ENCODE peak calls at places on chromosomes 16 and 17, in four cellular contexts. C is heart left ventricle, T is Caco-2, U is adrenal gland. R is an unnamed sample.

GRCh38 chr17:10041287-10041612 is 136.2 kb upstream of the RCVRN start:
- DNase-seq in T (peak; percentile 29), U (peak; percentile 52), C (no peak), R (no peak)

GRCh38 chr17:62140836-62141235 is 75.8 kb upstream of the MED13 start:
- DNase-seq in C (no peak), T (no peak), U (peak; percentile 96), R (no peak)

GRCh38 chr17:66602659-66603363 is 232.1 kb upstream of the CACNG5 start:
- DNase-seq in U (no peak), T (peak; percentile 14), C (no peak), R (peak; percentile 53)

GRCh38 chr17:58913552-58913951 is 157.9 kb downstream of the PPM1E start:
- DNase-seq in U (no peak), C (no peak), T (no peak), R (no peak)

GRCh38 chr16:12215302-12216105 is 239.0 kb downstream of the SNX29 start:
- DNase-seq in T (no peak), U (no peak), C (no peak), R (no peak)

GRCh38 chr16:31181102-31181830 is 1.3 kb downstream of the FUS start:
- DNase-seq in T (peak; percentile 30), C (no peak), U (peak; percentile 50), R (peak; percentile 56)

GRCh38 chr17:2057714-2058520 is 3.0 kb downstream of the HIC1 start:
- DNase-seq in T (no peak), U (no peak), C (no peak), R (no peak)

GRCh38 chr17:40283662-40284061 is 4.0 kb upstream of the CDC6 start:
- DNase-seq in T (no peak), C (no peak), U (no peak), R (no peak)

GRCh38 chr16:600781-601180 is 10.9 kb downstream of the RAB40C start:
- DNase-seq in T (no peak), U (no peak), C (no peak), R (no peak)

GRCh38 chr17:33858682-33859081 is 396.4 kb upstream of the CCL2 start:
- DNase-seq in T (no peak), U (no peak), C (no peak), R (no peak)

GRCh38 chr17:40995121-40995520 is 1.2 kb upstream of the KRTAP3-3 start:
- DNase-seq in T (no peak), U (no peak), C (no peak), R (no peak)

GRCh38 chr16:48318630-48319029 is 66.6 kb downstream of the SIAH1 start:
- DNase-seq in C (no peak), U (peak; percentile 29), T (no peak), R (peak; percentile 2)

GRCh38 chr17:50195196-50195865 is 6.1 kb downstream of the COL1A1 start:
- DNase-seq in T (no peak), C (peak; percentile 28), U (no peak), R (no peak)

GRCh38 chr17:50198026-50198669 is 3.3 kb downstream of the COL1A1 start:
- DNase-seq in C (peak; percentile 18), T (peak; percentile 94), U (no peak), R (peak; percentile 56)

GRCh38 chr17:50194441-50195195 is 6.8 kb downstream of the COL1A1 start:
- DNase-seq in U (no peak), C (peak; percentile 48), T (no peak), R (no peak)

GRCh38 chr17:50196826-50197225 is 4.6 kb downstream of the COL1A1 start:
- DNase-seq in C (no peak), T (no peak), U (no peak), R (no peak)

GRCh38 chr17:50196036-50196435 is 5.4 kb downstream of the COL1A1 start:
- DNase-seq in C (no peak), T (no peak), U (no peak), R (no peak)
- H3K4me3 ChIP-seq in C (no peak overlapping the region), T (no peak overlapping the region), U (no peak overlapping the region), R (no peak overlapping the region)

GRCh38 chr17:50696365-50696879 is 11.3 kb downstream of the ANKRD40 start:
- DNase-seq in C (no peak), U (no peak), T (no peak), R (no peak)
- H3K36me3 ChIP-seq in C (peaks cover 86% of the 10 kb centered on the region), U (peaks cover 88% of the 10 kb centered on the region), T (peaks cover 14% of the 10 kb centered on the region), R (peaks cover 91% of the 10 kb centered on the region)

DNA sequence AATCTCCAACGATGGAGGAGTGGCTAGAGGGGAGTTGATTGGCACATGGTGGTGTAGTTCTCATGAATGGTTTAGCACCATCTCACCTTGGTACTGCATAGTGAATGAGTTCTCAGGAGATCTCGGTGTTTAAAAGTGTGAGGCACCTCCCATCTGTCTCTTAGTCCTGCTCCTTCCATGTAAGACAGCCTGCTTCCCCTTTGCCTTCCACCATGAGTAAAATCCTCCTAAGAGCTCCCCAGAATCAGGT is 428.8 kb upstream of the MAF start:
- DNase-seq in T (no peak), C (no peak), U (no peak), R (no peak)
- H3K27me3 ChIP-seq in T (no peaks in the 10 kb centered on the region), C (no peaks in the 10 kb centered on the region), U (no peaks in the 10 kb centered on the region), R (no peaks in the 10 kb centered on the region)

GRCh38 chr16:85320677-85321385 is 208.6 kb upstream of the CIBAR2 start:
- DNase-seq in C (no peak), T (no peak), U (no peak), R (no peak)
- H3K4me3 ChIP-seq in C (no peak overlapping the region), T (no peak overlapping the region), U (no peak overlapping the region), R (no peak overlapping the region)

DNA sequence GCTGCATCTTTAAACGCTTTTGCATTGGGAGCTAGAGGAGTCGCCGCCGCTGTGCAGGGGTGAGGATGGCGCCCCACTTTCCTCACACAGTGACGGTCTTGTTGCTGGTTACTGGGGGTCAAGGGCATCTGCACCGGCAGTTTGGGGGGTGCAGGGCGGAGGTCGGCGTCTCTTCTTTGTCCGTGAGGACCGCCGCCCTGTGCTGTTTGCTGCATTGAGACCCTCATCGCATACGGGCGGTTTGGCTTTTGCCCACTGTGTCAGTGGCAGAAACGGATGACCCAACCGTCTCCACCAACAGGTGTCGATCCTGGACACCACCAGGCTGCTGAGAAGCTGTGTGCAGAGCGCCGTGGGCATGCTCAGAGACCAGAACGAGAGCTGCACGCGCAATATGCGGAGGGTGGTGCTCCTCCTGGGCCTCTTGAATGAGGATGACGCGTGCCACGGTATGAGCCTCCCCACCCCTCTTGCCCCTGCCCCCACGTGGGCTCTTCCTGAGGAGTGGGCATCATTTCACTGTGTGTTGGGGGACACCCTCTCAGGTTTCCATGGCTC is 61.2 kb upstream of the ENDOV start:
- DNase-seq in U (no peak), T (no peak), C (no peak), R (no peak)
- H3K36me3 ChIP-seq in U (peaks cover 95% of the 10 kb centered on the region), T (no peaks in the 10 kb centered on the region), C (peaks cover 96% of the 10 kb centered on the region), R (peaks cover 72% of the 10 kb centered on the region)

R was measured in MG63.